ENCODE peak calls at places on chromosomes 2 and 18, in six cellular contexts. Q is CD4-positive, CD25-positive, alpha-beta regulatory T cell; Z is HCT116; L is A549; M is tibial nerve; F is naive thymus-derived CD4-positive, alpha-beta T cell. E is an unnamed sample.

GRCh38 chr2:172858473-172858745 is 122.8 kb downstream of the RAPGEF4 start:
- DNase-seq in F (no peak), M (no peak), L (no peak), Q (no peak), Z (no peak), E (no peak)

GRCh38 chr2:43340945-43341356 is 114.5 kb upstream of the ZFP36L2 start:
- DNase-seq in L (peak), Q (no peak), M (no peak), F (no peak), Z (no peak), E (no peak)

GRCh38 chr18:45282101-45282812 is 333.0 kb upstream of the SLC14A2 start:
- DNase-seq in L (peak), M (no peak), F (no peak), Z (no peak), Q (no peak), E (no peak)

GRCh38 chr2:40339026-40339425 is 112.9 kb downstream of the SLC8A1 start:
- DNase-seq in F (no peak), Z (no peak), Q (no peak), M (no peak), L (no peak), E (no peak)

GRCh38 chr2:86232373-86232784 is 33.1 kb downstream of the MRPL35 start:
- DNase-seq in Q (no peak), F (no peak), Z (no peak), M (no peak), L (no peak), E (no peak)

GRCh38 chr2:121078869-121079268 is 206.1 kb downstream of the TFCP2L1 start:
- DNase-seq in M (no peak), L (no peak), Q (no peak), F (no peak), Z (no peak), E (no peak)

GRCh38 chr2:96977631-96978195 is 8.7 kb downstream of the FAM178B start:
- DNase-seq in F (no peak), M (no peak), L (peak), Z (peak), Q (peak), E (no peak)

GRCh38 chr2:239944706-239945551 is 80.2 kb downstream of the NDUFA10 start:
- DNase-seq in M (no peak), F (peak), L (no peak), Z (no peak), Q (no peak), E (peak)

GRCh38 chr2:207933396-207934045 is 91.8 kb downstream of the PLEKHM3 start:
- DNase-seq in F (no peak), M (no peak), Q (no peak), L (no peak), Z (no peak), E (no peak)

GRCh38 chr2:70984576-70985282 is 6.3 kb downstream of the ANKRD53 start:
- DNase-seq in L (peak), F (peak), Z (peak), M (no peak), Q (peak), E (peak)

GRCh38 chr2:195337597-195337996 is 319.4 kb upstream of the SLC39A10 start:
- DNase-seq in Z (no peak), F (no peak), M (no peak), L (no peak), Q (no peak), E (no peak)

GRCh38 chr2:218476676-218477075 is 57.8 kb downstream of the VIL1 start:
- DNase-seq in Q (no peak), M (peak), F (no peak), L (no peak), Z (no peak), E (no peak)

GRCh38 chr2:231920366-231920765 is 5.8 kb downstream of the NPPC start:
- DNase-seq in Q (no peak), L (no peak), M (no peak), Z (no peak), F (no peak), E (peak)

GRCh38 chr2:63837036-63837594 is 4.6 kb upstream of the UGP2 start:
- DNase-seq in Q (no peak), F (no peak), Z (no peak), M (no peak), L (no peak), E (no peak)

GRCh38 chr18:22473366-22473765 is 55.7 kb upstream of the CTAGE1 start:
- DNase-seq in Z (no peak), M (no peak), L (no peak), F (no peak), Q (no peak), E (no peak)

GRCh38 chr2:165691615-165692014 is 102.4 kb downstream of the GALNT3 start:
- DNase-seq in M (no peak), Z (no peak), F (no peak), Q (no peak), L (no peak), E (peak)

GRCh38 chr18:46213295-46213694 is 109.1 kb downstream of the HAUS1 start:
- DNase-seq in Q (peak), Z (peak), L (peak), M (no peak), F (peak), E (no peak)

GRCh38 chr2:176554107-176555048 is 285.1 kb downstream of the MTX2 start:
- DNase-seq in Q (peak), L (peak), Z (peak), M (peak), F (peak), E (peak)

GRCh38 chr2:44964704-44965343 is 23.3 kb downstream of the SIX3 start:
- DNase-seq in Q (no peak), L (no peak), M (no peak), F (no peak), Z (no peak), E (no peak)

GRCh38 chr2:60553992-60554648 is 666 bp upstream of the BCL11A start:
- DNase-seq in Z (no peak), Q (no peak), M (no peak), L (peak), F (no peak), E (no peak)

GRCh38 chr18:31679806-31680793 is 4.3 kb downstream of the B4GALT6 start:
- DNase-seq in Z (no peak), F (no peak), Q (no peak), M (no peak), L (no peak), E (no peak)

GRCh38 chr2:14516844-14517243 is 115.7 kb upstream of the LRATD1 start:
- DNase-seq in L (no peak), Q (no peak), F (no peak), M (no peak), Z (no peak), E (no peak)

GRCh38 chr2:224646242-224646846 is 61.2 kb upstream of the CUL3 start:
- DNase-seq in Q (peak), F (peak), Z (peak), L (peak), M (no peak), E (no peak)

GRCh38 chr2:180980185-180980942 is at the start of gene UBE2E3:
- DNase-seq in L (peak), M (peak), F (peak), Z (peak), Q (peak), E (peak)

GRCh38 chr2:33219850-33220275 is 256.6 kb upstream of the RASGRP3 start:
- DNase-seq in M (no peak), Q (no peak), Z (no peak), F (no peak), L (peak), E (no peak)

GRCh38 chr2:13014783-13015182 is 298.0 kb downstream of the TRIB2 start:
- DNase-seq in Q (no peak), F (no peak), L (no peak), Z (no peak), M (no peak), E (no peak)

GRCh38 chr2:105438104-105438929 is 39.5 kb upstream of the FHL2 start:
- DNase-seq in Z (no peak), M (no peak), F (no peak), Q (no peak), L (no peak), E (no peak)

GRCh38 chr2:65092791-65093190 is 36.6 kb downstream of the CEP68 start:
- DNase-seq in M (no peak), F (no peak), Q (no peak), L (no peak), Z (no peak), E (no peak)

GRCh38 chr18:49612515-49613033 is 50.7 kb downstream of the LIPG start:
- DNase-seq in F (no peak), Q (no peak), M (no peak), L (no peak), Z (no peak), E (no peak)

GRCh38 chr2:81266106-81266505 is 961.6 kb upstream of the LRRTM1 start:
- DNase-seq in M (no peak), Q (no peak), Z (peak), F (no peak), L (no peak), E (no peak)

GRCh38 chr18:32911660-32912284 is 138.9 kb upstream of the KLHL14 start:
- DNase-seq in Q (no peak), L (no peak), F (no peak), Z (no peak), M (no peak), E (no peak)

GRCh38 chr18:59650266-59650820 is 46.9 kb downstream of the CCBE1 start:
- DNase-seq in L (no peak), Z (no peak), F (no peak), M (no peak), Q (no peak), E (no peak)

GRCh38 chr2:229300371-229300770 is 29.3 kb upstream of the PID1 start:
- DNase-seq in L (no peak), Z (no peak), F (no peak), M (no peak), Q (no peak), E (no peak)

GRCh38 chr2:42281682-42282081 is 79.3 kb downstream of the COX7A2L start:
- DNase-seq in F (no peak), Z (no peak), Q (no peak), M (no peak), L (no peak), E (no peak)

GRCh38 chr2:229725716-229726346 is 11.5 kb upstream of the DNER start:
- DNase-seq in Q (no peak), F (no peak), M (no peak), Z (peak), L (peak), E (no peak)

GRCh38 chr18:48832961-48833700 is 117.6 kb downstream of the SMAD7 start:
- DNase-seq in L (peak), Q (no peak), M (no peak), Z (peak), F (no peak), E (no peak)

DNA sequence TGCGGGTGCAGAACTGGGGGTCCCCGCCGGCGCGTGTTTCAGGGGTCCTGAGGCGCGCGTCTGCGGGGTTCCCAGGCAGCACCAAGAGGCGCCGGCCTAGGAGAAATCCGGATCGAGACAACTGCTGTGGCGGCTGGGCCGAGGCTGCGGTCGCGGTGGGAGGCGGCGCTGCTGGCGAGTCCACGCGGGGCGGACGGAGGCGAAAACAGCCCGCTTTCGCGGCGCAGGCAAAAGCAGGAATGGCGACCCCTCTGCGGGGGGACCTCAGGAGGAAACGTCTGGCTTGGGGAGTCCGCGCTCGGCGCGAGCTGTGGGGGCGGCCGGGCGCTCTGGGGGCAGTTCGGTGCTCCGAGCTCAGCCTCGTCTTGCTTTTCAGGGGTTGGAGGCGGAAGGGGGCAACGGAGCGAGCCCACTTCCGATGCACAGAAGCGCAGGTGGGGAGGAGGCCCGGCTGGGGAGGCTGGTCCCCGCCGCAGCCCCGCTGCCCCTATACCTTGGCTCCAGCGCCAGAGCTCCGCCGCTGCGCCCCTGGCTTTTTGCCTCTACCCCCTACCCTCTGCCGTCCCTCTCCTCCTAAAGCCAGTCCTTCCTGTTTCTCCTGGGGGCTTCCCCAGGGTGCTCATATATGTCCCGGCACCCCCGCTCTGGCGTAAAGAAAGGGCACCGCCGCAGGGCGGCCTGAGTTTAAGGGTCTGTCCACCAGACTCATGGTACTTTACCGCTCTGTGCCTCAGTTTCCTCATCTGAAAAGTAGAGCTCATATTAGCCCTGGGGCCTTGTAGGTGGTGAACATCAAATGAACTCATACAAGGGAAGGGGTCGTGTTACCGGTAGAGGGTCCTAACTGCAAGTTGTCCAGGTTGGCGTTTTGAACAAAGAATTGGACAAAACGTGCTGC is 81.3 kb upstream of the LDLRAD4 start:
- DNase-seq in Q (peak), M (no peak), F (peak), Z (no peak), L (no peak), E (peak)
- H3K4me3 ChIP-seq in Q (peak), M (peak), F (peak), Z (no peak), L (peak), E (peak)

DNA sequence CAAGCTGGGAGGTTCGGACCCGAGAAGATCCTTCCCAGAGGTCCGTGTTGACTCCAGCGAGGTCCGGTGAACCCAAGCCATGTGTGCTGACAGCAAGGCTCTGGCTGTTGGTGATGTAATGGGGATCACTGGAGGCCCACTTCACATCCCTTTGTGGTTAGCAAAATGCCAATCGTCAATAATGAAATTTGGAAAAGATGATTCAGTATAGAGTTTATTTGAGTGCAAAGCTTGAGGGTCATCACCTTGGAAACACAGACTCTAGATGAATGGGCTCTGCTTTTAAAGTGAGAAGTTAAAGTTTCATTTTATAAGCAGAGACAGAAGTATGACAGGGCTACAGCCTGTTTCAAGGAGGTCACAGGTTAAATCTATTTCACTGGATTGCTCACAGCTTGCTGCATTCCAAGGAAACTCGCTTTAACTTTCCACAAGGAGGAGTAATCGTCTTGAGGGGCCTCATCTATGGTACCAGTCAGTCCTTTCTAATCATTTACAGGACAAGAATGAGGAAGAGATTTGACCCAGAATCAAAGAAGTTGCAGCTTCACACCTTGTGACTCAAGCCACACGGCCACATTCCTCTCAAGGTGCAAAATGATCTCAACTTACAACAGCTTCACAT is 140.5 kb downstream of the TPO start:
- DNase-seq in Q (no peak), F (no peak), L (peak), Z (peak), M (no peak), E (no peak)
- H3K27ac ChIP-seq in Q (no peak), F (no peak), L (no peak), Z (no peak), M (peak), E (no peak)

GRCh38 chr2:109680523-109681297 is 66.5 kb downstream of the SOWAHC start:
- DNase-seq in M (no peak), F (no peak), L (peak), Z (no peak), Q (no peak), E (no peak)
- H3K4me3 ChIP-seq in M (no peak), F (no peak), L (no peak), Z (no peak), Q (no peak), E (no peak)

DNA sequence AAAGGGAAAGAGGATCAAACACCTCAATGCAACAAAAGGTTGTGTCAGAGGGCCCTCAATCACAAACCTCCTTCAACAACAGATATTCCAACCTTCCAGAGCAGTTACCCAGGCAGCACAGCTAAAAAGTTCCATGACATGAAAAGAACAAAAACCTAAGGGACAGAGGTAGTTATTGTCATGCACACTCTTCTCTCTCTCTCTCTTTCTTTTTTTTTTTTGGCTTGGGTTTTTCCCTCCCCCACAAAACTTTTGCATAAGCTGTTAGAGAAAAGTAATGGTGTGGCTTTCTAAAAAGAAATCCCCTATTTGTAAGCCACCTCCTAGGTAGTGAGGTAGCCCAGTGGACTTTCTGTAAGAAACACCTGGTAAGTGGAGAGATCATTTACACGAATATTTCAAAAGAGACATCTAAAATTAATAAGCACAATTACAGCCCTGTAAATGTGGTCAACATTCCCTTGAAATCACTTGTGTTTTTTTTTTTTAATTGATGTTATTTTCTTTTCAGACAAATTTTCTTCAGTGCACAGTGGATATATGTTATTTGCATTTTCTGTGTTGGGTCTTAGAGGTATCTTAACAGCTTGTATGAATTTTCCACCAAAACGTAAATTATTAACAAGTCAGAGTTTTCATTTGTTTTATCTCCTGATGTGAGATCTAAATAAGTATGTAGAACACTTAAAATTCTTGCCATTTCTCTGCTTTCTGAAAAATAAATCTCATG is 48.4 kb downstream of the ZEB2 start:
- DNase-seq in Q (no peak), L (no peak), F (no peak), M (no peak), Z (no peak), E (no peak)
- H3K27ac ChIP-seq in Q (no peak), L (peak), F (no peak), M (peak), Z (no peak), E (peak)

DNA sequence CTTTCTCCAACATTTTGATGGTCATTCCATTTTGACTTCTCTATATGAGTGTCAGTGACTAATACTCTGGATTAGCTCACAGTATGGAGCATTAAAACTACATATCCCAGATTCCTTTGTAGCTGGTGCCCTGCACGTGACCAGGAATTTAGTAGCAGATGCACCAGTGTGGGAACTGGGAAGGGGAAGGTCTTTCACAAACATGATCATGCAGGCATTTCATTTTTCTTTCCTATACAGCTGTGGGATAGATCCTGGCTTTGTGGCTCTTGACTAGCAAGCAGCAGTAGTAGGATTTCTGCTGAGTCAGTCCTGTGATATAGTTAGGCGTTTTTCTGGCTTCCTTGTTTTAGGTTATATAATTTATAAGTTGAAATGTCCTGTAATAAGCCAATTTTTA is 971.0 kb upstream of the CDH2 start:
- DNase-seq in M (no peak), L (peak), Q (no peak), Z (no peak), F (no peak), E (no peak)
- H3K4me3 ChIP-seq in M (no peak), L (no peak), Q (no peak), Z (no peak), F (no peak), E (no peak)

DNA sequence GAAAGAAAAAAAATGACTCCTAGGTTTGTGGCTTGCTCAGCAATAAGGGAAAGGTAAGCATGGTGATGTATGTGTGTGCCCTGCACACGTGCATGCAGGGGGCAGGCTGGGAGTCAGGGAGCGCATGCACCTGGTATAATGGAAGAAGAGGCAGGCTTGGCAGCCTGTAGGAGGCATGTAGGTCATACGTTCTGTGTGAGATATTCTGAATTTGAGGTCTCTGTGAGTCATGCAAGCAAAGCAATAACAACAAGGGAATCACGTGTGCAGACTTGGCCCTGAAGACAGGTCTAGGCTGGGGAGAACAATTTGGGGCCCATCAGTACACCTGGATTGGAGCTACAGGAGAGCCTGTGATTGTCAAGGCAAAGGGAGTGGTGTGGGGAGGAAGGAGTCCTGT is 94.5 kb upstream of the TTC39C start:
- DNase-seq in Q (no peak), M (no peak), F (no peak), Z (no peak), L (no peak), E (no peak)
- H3K27ac ChIP-seq in Q (no peak), M (no peak), F (no peak), Z (no peak), L (no peak), E (no peak)

GRCh38 chr2:6523476-6523875 is 342.2 kb downstream of the CMPK2 start:
- DNase-seq in M (no peak), Q (no peak), L (no peak), Z (no peak), F (no peak), E (no peak)

GRCh38 chr2:6526093-6526824 is 339.4 kb downstream of the CMPK2 start:
- DNase-seq in Q (no peak), M (no peak), F (no peak), L (no peak), Z (peak), E (no peak)

GRCh38 chr2:6525371-6525770 is 340.3 kb downstream of the CMPK2 start:
- DNase-seq in Q (no peak), Z (no peak), F (no peak), M (no peak), L (no peak), E (no peak)

GRCh38 chr2:6524678-6525367 is 340.9 kb downstream of the CMPK2 start:
- DNase-seq in M (no peak), F (no peak), L (no peak), Z (no peak), Q (no peak), E (no peak)
- H3K4me3 ChIP-seq in M (no peak), F (no peak), L (no peak), Z (no peak), Q (no peak), E (no peak)

GRCh38 chr2:200968162-200968561 is 4.7 kb upstream of the ORC2 start:
- DNase-seq in L (peak), F (no peak), Z (peak), M (no peak), Q (no peak), E (no peak)
- H3K27ac ChIP-seq in L (peak), F (no peak), Z (no peak), M (peak), Q (no peak), E (peak)

GRCh38 chr18:2856499-2856898 is 9.7 kb downstream of the EMILIN2 start:
- DNase-seq in F (peak), L (no peak), Q (no peak), M (no peak), Z (no peak), E (no peak)
- H3K4me3 ChIP-seq in F (no peak), L (no peak), Q (no peak), M (no peak), Z (no peak), E (no peak)

E was measured in dorsolateral prefrontal cortex.